ENCODE peak calls at places on chromosomes 3 and 15, in nine cellular contexts. One of them, this sample, is unnamed.

GRCh38 chr3:40653878-40654277 is 129.1 kb downstream of the ZNF621 start:
- DNase-seq in GM20000: no peak
- DNase-seq in foreskin fibroblast: no peak
- DNase-seq in activated T-cell treated with anti-CD3 and anti-CD28 coated beads for 1 hour: no peak
- DNase-seq in progenitor cell of endocrine pancreas: no peak
- DNase-seq in fibroblast of lung: no peak
- DNase-seq in fibroblast of villous mesenchyme: no peak
- DNase-seq in stimulated activated CD4-positive, alpha-beta T cell treated with anti-CD3 and anti-CD28 coated beads, Interleukin-4, amount 100 ng/mL, for 24 hours: no peak
- DNase-seq in EL: no peak
- DNase-seq in this sample: no peak

GRCh38 chr3:190446492-190447301 is 3.0 kb downstream of the TMEM207 start:
- DNase-seq in GM20000: no peak
- DNase-seq in fibroblast of lung: no peak
- DNase-seq in progenitor cell of endocrine pancreas: no peak
- DNase-seq in EL: peak
- DNase-seq in activated T-cell treated with anti-CD3 and anti-CD28 coated beads for 1 hour: no peak
- DNase-seq in foreskin fibroblast: no peak
- DNase-seq in fibroblast of villous mesenchyme: peak
- DNase-seq in stimulated activated CD4-positive, alpha-beta T cell treated with anti-CD3 and anti-CD28 coated beads, Interleukin-4, amount 100 ng/mL, for 24 hours: no peak
- DNase-seq in this sample: peak

GRCh38 chr3:63967675-63968611 is 55.4 kb downstream of the PSMD6 start:
- DNase-seq in stimulated activated CD4-positive, alpha-beta T cell treated with anti-CD3 and anti-CD28 coated beads, Interleukin-4, amount 100 ng/mL, for 24 hours: no peak
- DNase-seq in foreskin fibroblast: peak
- DNase-seq in fibroblast of villous mesenchyme: peak
- DNase-seq in progenitor cell of endocrine pancreas: no peak
- DNase-seq in activated T-cell treated with anti-CD3 and anti-CD28 coated beads for 1 hour: no peak
- DNase-seq in fibroblast of lung: peak
- DNase-seq in GM20000: peak
- DNase-seq in EL: peak
- DNase-seq in this sample: peak

GRCh38 chr3:153289334-153289808 is 127.3 kb downstream of the RAP2B start:
- DNase-seq in stimulated activated CD4-positive, alpha-beta T cell treated with anti-CD3 and anti-CD28 coated beads, Interleukin-4, amount 100 ng/mL, for 24 hours: no peak
- DNase-seq in activated T-cell treated with anti-CD3 and anti-CD28 coated beads for 1 hour: no peak
- DNase-seq in fibroblast of villous mesenchyme: peak
- DNase-seq in EL: peak
- DNase-seq in foreskin fibroblast: peak
- DNase-seq in GM20000: no peak
- DNase-seq in progenitor cell of endocrine pancreas: no peak
- DNase-seq in fibroblast of lung: peak
- DNase-seq in this sample: no peak

GRCh38 chr15:80996247-80996646 is 4.5 kb upstream of the TLNRD1 start:
- DNase-seq in stimulated activated CD4-positive, alpha-beta T cell treated with anti-CD3 and anti-CD28 coated beads, Interleukin-4, amount 100 ng/mL, for 24 hours: no peak
- DNase-seq in EL: no peak
- DNase-seq in progenitor cell of endocrine pancreas: no peak
- DNase-seq in GM20000: no peak
- DNase-seq in foreskin fibroblast: peak
- DNase-seq in fibroblast of villous mesenchyme: no peak
- DNase-seq in fibroblast of lung: peak
- DNase-seq in activated T-cell treated with anti-CD3 and anti-CD28 coated beads for 1 hour: no peak
- DNase-seq in this sample: peak

GRCh38 chr15:89556413-89557262 is 18.6 kb upstream of the TICRR start:
- DNase-seq in GM20000: peak
- DNase-seq in stimulated activated CD4-positive, alpha-beta T cell treated with anti-CD3 and anti-CD28 coated beads, Interleukin-4, amount 100 ng/mL, for 24 hours: peak
- DNase-seq in foreskin fibroblast: peak
- DNase-seq in EL: peak
- DNase-seq in fibroblast of lung: peak
- DNase-seq in activated T-cell treated with anti-CD3 and anti-CD28 coated beads for 1 hour: peak
- DNase-seq in progenitor cell of endocrine pancreas: peak
- DNase-seq in fibroblast of villous mesenchyme: peak
- DNase-seq in this sample: peak

GRCh38 chr15:51754267-51754666 is 2.9 kb downstream of the TMOD2 start:
- DNase-seq in foreskin fibroblast: no peak
- DNase-seq in activated T-cell treated with anti-CD3 and anti-CD28 coated beads for 1 hour: no peak
- DNase-seq in progenitor cell of endocrine pancreas: no peak
- DNase-seq in GM20000: no peak
- DNase-seq in EL: no peak
- DNase-seq in fibroblast of lung: no peak
- DNase-seq in stimulated activated CD4-positive, alpha-beta T cell treated with anti-CD3 and anti-CD28 coated beads, Interleukin-4, amount 100 ng/mL, for 24 hours: no peak
- DNase-seq in fibroblast of villous mesenchyme: no peak
- DNase-seq in this sample: no peak

GRCh38 chr15:57387011-57387410 is 10.7 kb downstream of the CGNL1 start:
- DNase-seq in fibroblast of lung: no peak
- DNase-seq in stimulated activated CD4-positive, alpha-beta T cell treated with anti-CD3 and anti-CD28 coated beads, Interleukin-4, amount 100 ng/mL, for 24 hours: no peak
- DNase-seq in fibroblast of villous mesenchyme: no peak
- DNase-seq in progenitor cell of endocrine pancreas: no peak
- DNase-seq in activated T-cell treated with anti-CD3 and anti-CD28 coated beads for 1 hour: no peak
- DNase-seq in GM20000: no peak
- DNase-seq in foreskin fibroblast: no peak
- DNase-seq in EL: no peak
- DNase-seq in this sample: no peak

GRCh38 chr15:43509002-43509922 is 8.1 kb upstream of the MAP1A start:
- DNase-seq in activated T-cell treated with anti-CD3 and anti-CD28 coated beads for 1 hour: no peak
- DNase-seq in fibroblast of lung: no peak
- DNase-seq in progenitor cell of endocrine pancreas: no peak
- DNase-seq in EL: peak
- DNase-seq in foreskin fibroblast: peak
- DNase-seq in GM20000: no peak
- DNase-seq in stimulated activated CD4-positive, alpha-beta T cell treated with anti-CD3 and anti-CD28 coated beads, Interleukin-4, amount 100 ng/mL, for 24 hours: no peak
- DNase-seq in fibroblast of villous mesenchyme: peak
- DNase-seq in this sample: peak

GRCh38 chr3:61381745-61382392 is 130.6 kb upstream of the FHIT start:
- DNase-seq in activated T-cell treated with anti-CD3 and anti-CD28 coated beads for 1 hour: no peak
- DNase-seq in foreskin fibroblast: peak
- DNase-seq in fibroblast of villous mesenchyme: peak
- DNase-seq in fibroblast of lung: peak
- DNase-seq in EL: peak
- DNase-seq in stimulated activated CD4-positive, alpha-beta T cell treated with anti-CD3 and anti-CD28 coated beads, Interleukin-4, amount 100 ng/mL, for 24 hours: no peak
- DNase-seq in GM20000: peak
- DNase-seq in progenitor cell of endocrine pancreas: no peak
- DNase-seq in this sample: peak

This sample was measured in amniotic epithelial cell.